ENCODE peak calls at places on chromosomes 2 and 18, in nine cellular contexts. T, W, G, U, L, Q, N, B and P are unnamed samples.

GRCh38 chr2:192298664-192299063 is 103.9 kb upstream of the TMEFF2 start:
- DNase-seq in T (no peak), W (no peak), G (no peak), U (no peak), L (no peak), Q (no peak), N (no peak), B (no peak), P (no peak)

GRCh38 chr2:190860985-190861721 is 19.5 kb upstream of the GLS start:
- DNase-seq in T (no peak), W (no peak), G (no peak), U (no peak), L (no peak), Q (no peak), N (no peak), B (no peak), P (no peak)

GRCh38 chr18:37533647-37534565 is 31.7 kb downstream of the CELF4 start:
- DNase-seq in T (no peak), W (no peak), G (no peak), U (no peak), L (no peak), Q (no peak), N (no peak), B (no peak), P (no peak)

GRCh38 chr2:132477436-132477835 is 60.8 kb downstream of the GPR39 start:
- DNase-seq in T (no peak), W (no peak), G (no peak), U (no peak), L (no peak), Q (no peak), N (no peak), B (no peak), P (no peak)

GRCh38 chr2:5507374-5507773 is 184.8 kb upstream of the SOX11 start:
- DNase-seq in T (no peak), W (no peak), G (no peak), U (no peak), L (no peak), Q (no peak), N (no peak), B (no peak), P (no peak)

GRCh38 chr2:225042800-225043167 is 516 bp upstream of the DOCK10 start:
- DNase-seq in T (no peak), W (no peak), G (no peak), U (no peak), L (no peak), Q (no peak), N (no peak), B (peak), P (no peak)

GRCh38 chr18:11019295-11019694 is 130.1 kb downstream of the PIEZO2 start:
- DNase-seq in T (peak), W (no peak), G (no peak), U (no peak), L (no peak), Q (no peak), N (no peak), B (no peak), P (no peak)

GRCh38 chr18:59547691-59548182 is 149.5 kb downstream of the CCBE1 start:
- DNase-seq in T (no peak), W (no peak), G (no peak), U (peak), L (no peak), Q (no peak), N (no peak), B (no peak), P (no peak)

GRCh38 chr2:42124051-42124813 is 44.9 kb upstream of the EML4 start:
- DNase-seq in T (no peak), W (no peak), G (no peak), U (no peak), L (peak), Q (no peak), N (no peak), B (no peak), P (no peak)

GRCh38 chr18:57466745-57467144 is 31.6 kb downstream of the ONECUT2 start:
- DNase-seq in T (peak), W (no peak), G (no peak), U (no peak), L (no peak), Q (no peak), N (no peak), B (no peak), P (no peak)

GRCh38 chr2:113370478-113371091 is 66.9 kb upstream of the ZNG1B start:
- DNase-seq in T (no peak), W (peak), G (peak), U (peak), L (peak), Q (peak), N (peak), B (peak), P (peak)

GRCh38 chr2:182132605-182133004 is 147.0 kb downstream of the PPP1R1C start:
- DNase-seq in T (no peak), W (no peak), G (no peak), U (no peak), L (no peak), Q (no peak), N (no peak), B (no peak), P (no peak)

GRCh38 chr2:118774458-118775133 is 72.9 kb downstream of the EN1 start:
- DNase-seq in T (no peak), W (peak), G (peak), U (peak), L (no peak), Q (peak), N (no peak), B (peak), P (no peak)

GRCh38 chr2:240591226-240591625 is 4.7 kb downstream of the CAPN10 start:
- DNase-seq in T (no peak), W (no peak), G (no peak), U (no peak), L (no peak), Q (no peak), N (no peak), B (no peak), P (peak)

GRCh38 chr2:60958800-60959199 is 58.7 kb upstream of the PEX13 start:
- DNase-seq in T (no peak), W (no peak), G (no peak), U (no peak), L (no peak), Q (no peak), N (no peak), B (no peak), P (no peak)

GRCh38 chr2:235702186-235702585 is 208.3 kb downstream of the AGAP1 start:
- DNase-seq in T (no peak), W (no peak), G (no peak), U (no peak), L (no peak), Q (no peak), N (no peak), B (no peak), P (no peak)

GRCh38 chr2:112869258-112869842 is 32.8 kb upstream of the IL1B start:
- DNase-seq in T (no peak), W (peak), G (no peak), U (peak), L (no peak), Q (peak), N (no peak), B (no peak), P (no peak)

GRCh38 chr18:35526476-35527120 is 28.8 kb upstream of the INO80C start:
- DNase-seq in T (peak), W (peak), G (no peak), U (peak), L (no peak), Q (no peak), N (no peak), B (no peak), P (no peak)

GRCh38 chr18:8525692-8526091 is 83.5 kb upstream of the RAB12 start:
- DNase-seq in T (no peak), W (no peak), G (peak), U (peak), L (no peak), Q (no peak), N (peak), B (peak), P (peak)

GRCh38 chr2:24359701-24360049 is 661 bp downstream of the ITSN2 start:
- DNase-seq in T (no peak), W (peak), G (no peak), U (peak), L (no peak), Q (peak), N (no peak), B (no peak), P (peak)

GRCh38 chr2:60432202-60432601 is 121.3 kb downstream of the BCL11A start:
- DNase-seq in T (no peak), W (no peak), G (no peak), U (no peak), L (no peak), Q (no peak), N (no peak), B (no peak), P (no peak)

GRCh38 chr2:11180653-11181052 is 25.4 kb downstream of the SLC66A3 start:
- DNase-seq in T (no peak), W (no peak), G (no peak), U (no peak), L (no peak), Q (no peak), N (no peak), B (no peak), P (no peak)

GRCh38 chr2:219215871-219216536 is 2.8 kb downstream of the ABCB6 start:
- DNase-seq in T (no peak), W (no peak), G (no peak), U (no peak), L (no peak), Q (no peak), N (no peak), B (no peak), P (no peak)

GRCh38 chr2:230872151-230872967 is 7.6 kb downstream of the ITM2C start:
- DNase-seq in T (no peak), W (no peak), G (no peak), U (no peak), L (no peak), Q (peak), N (no peak), B (peak), P (no peak)

GRCh38 chr2:160269803-160270570 is 69.9 kb upstream of the ITGB6 start:
- DNase-seq in T (peak), W (peak), G (peak), U (peak), L (peak), Q (peak), N (peak), B (peak), P (peak)

GRCh38 chr18:55859116-55859515 is 271.1 kb upstream of the TCF4 start:
- DNase-seq in T (no peak), W (no peak), G (no peak), U (no peak), L (no peak), Q (no peak), N (no peak), B (no peak), P (no peak)

GRCh38 chr18:76404345-76404831 is 90.7 kb downstream of the ZNF516 start:
- DNase-seq in T (no peak), W (no peak), G (no peak), U (no peak), L (no peak), Q (no peak), N (no peak), B (no peak), P (no peak)

GRCh38 chr2:227853765-227854271 is 17.6 kb upstream of the DAW1 start:
- DNase-seq in T (no peak), W (no peak), G (no peak), U (no peak), L (no peak), Q (no peak), N (no peak), B (no peak), P (no peak)

GRCh38 chr18:75923169-75923568 is 495.7 kb upstream of the SMIM21 start:
- DNase-seq in T (peak), W (peak), G (no peak), U (no peak), L (no peak), Q (no peak), N (no peak), B (no peak), P (peak)

GRCh38 chr18:60040966-60041365 is 141.2 kb downstream of the PMAIP1 start:
- DNase-seq in T (no peak), W (no peak), G (no peak), U (no peak), L (no peak), Q (no peak), N (no peak), B (no peak), P (no peak)

GRCh38 chr2:225282858-225283693 is 116.4 kb upstream of the NYAP2 start:
- DNase-seq in T (no peak), W (no peak), G (peak), U (peak), L (no peak), Q (no peak), N (peak), B (no peak), P (no peak)

GRCh38 chr2:106144621-106145331 is 49.3 kb downstream of the UXS1 start:
- DNase-seq in T (no peak), W (no peak), G (no peak), U (no peak), L (no peak), Q (no peak), N (no peak), B (no peak), P (no peak)

GRCh38 chr2:74772071-74772470 is 61.9 kb upstream of the HK2 start:
- DNase-seq in T (no peak), W (no peak), G (no peak), U (no peak), L (no peak), Q (no peak), N (no peak), B (no peak), P (no peak)

GRCh38 chr2:16553222-16553621 is 112.4 kb downstream of the CYRIA start:
- DNase-seq in T (no peak), W (peak), G (peak), U (peak), L (no peak), Q (peak), N (peak), B (peak), P (no peak)

GRCh38 chr2:28390857-28391563 is 1.6 kb upstream of the FOSL2 start:
- DNase-seq in T (peak), W (peak), G (peak), U (peak), L (no peak), Q (peak), N (no peak), B (peak), P (peak)
- TF ChIP-seq EP300 in T (peak), W (peak), G (no peak), U (no peak), L (no peak), Q (peak), N (no peak), B (no peak), P (peak)

GRCh38 chr2:217940261-217941220 is 62.3 kb downstream of the TNS1 start:
- DNase-seq in T (no peak), W (no peak), G (no peak), U (no peak), L (no peak), Q (no peak), N (no peak), B (no peak), P (no peak)

GRCh38 chr2:217938038-217938437 is 64.8 kb downstream of the TNS1 start:
- DNase-seq in T (no peak), W (no peak), G (no peak), U (no peak), L (no peak), Q (no peak), N (no peak), B (no peak), P (no peak)

GRCh38 chr2:217939629-217940245 is 63.1 kb downstream of the TNS1 start:
- DNase-seq in T (no peak), W (no peak), G (no peak), U (no peak), L (no peak), Q (no peak), N (no peak), B (no peak), P (peak)

GRCh38 chr2:217937446-217937845 is 65.3 kb downstream of the TNS1 start:
- DNase-seq in T (no peak), W (no peak), G (peak), U (no peak), L (no peak), Q (peak), N (no peak), B (no peak), P (no peak)

DNA sequence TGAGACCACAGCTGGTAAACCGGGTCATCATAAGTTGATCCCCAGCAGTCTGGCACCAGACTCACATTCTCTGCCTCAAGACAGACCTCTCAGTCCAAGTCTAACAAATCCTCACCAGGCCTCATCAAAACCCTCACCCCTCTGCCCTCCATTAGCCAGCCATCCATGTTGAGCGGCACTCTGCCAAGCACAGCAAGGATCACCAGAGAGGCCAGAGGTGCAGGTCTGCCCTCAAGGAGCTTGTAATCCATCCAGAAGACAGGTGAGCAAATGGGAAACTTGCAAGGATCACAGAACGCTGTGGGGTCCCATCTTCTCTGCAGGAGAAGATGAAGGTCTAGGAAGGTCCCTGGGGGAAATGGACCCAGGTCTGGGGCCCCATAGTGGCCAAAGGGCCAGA is 63.6 kb downstream of the TNS1 start:
- DNase-seq in T (no peak), W (no peak), G (no peak), U (no peak), L (no peak), Q (no peak), N (no peak), B (no peak), P (no peak)
- H3K4me3 ChIP-seq in T (peak), W (no peak), G (no peak), U (no peak), L (no peak), Q (peak), N (no peak), B (no peak), P (peak)

GRCh38 chr18:41751652-41752051 is 203.4 kb upstream of the PIK3C3 start:
- DNase-seq in T (no peak), W (no peak), G (no peak), U (no peak), L (no peak), Q (no peak), N (no peak), B (no peak), P (no peak)

GRCh38 chr18:41756141-41756540 is 198.9 kb upstream of the PIK3C3 start:
- DNase-seq in T (no peak), W (no peak), G (no peak), U (no peak), L (no peak), Q (no peak), N (no peak), B (no peak), P (no peak)

GRCh38 chr18:41752826-41753225 is 202.2 kb upstream of the PIK3C3 start:
- DNase-seq in T (no peak), W (no peak), G (no peak), U (no peak), L (no peak), Q (no peak), N (no peak), B (no peak), P (no peak)

GRCh38 chr18:41754332-41754731 is 200.7 kb upstream of the PIK3C3 start:
- DNase-seq in T (no peak), W (no peak), G (no peak), U (no peak), L (no peak), Q (no peak), N (no peak), B (no peak), P (no peak)

DNA sequence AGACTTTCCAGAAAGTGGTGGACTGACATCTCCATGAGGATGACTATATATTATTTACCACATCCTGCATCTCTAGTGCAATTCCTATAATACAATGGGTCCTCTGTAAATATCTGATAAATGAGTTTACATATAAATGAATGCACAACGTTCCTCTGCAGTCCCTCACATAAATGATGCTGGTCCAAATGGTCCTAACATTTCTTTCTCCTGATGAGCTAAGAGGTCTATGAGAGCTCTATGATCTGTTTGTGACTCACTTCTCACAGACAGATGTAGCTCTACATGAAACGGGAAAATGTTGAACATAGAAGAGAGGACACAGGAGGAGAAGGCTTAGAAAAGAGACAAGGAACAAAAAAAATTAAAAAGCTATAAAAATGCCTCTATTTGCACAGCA is 201.2 kb upstream of the PIK3C3 start:
- DNase-seq in T (no peak), W (no peak), G (no peak), U (no peak), L (no peak), Q (no peak), N (no peak), B (no peak), P (no peak)
- TF ChIP-seq POLR2AphosphoS5 in T (no peak), W (no peak), G (no peak), U (no peak), L (no peak), Q (no peak), N (no peak), B (no peak), P (no peak)

DNA sequence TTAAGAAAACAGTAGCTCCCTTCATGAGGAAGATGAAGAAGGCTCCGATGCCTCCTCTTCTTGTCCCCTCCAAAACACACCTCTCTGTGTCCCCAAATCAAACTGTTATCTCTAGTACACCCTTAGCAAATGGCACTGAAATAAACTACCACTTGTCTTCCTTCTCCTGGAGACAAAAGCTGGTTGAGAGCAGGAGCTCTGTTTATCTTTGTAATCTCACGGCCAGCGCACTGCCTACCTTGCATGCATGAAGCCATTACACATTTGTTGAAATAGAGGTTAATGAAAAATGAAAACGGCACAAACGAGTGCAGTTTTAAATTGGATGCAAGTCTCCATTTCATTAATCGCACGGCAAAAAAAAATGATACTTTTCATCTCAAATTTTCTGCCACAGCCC is 113.7 kb downstream of the EPB41L3 start:
- DNase-seq in T (no peak), W (no peak), G (no peak), U (no peak), L (no peak), Q (no peak), N (no peak), B (no peak), P (no peak)
- TF ChIP-seq EP300 in T (no peak), W (no peak), G (no peak), U (no peak), L (no peak), Q (no peak), N (no peak), B (no peak), P (no peak)

GRCh38 chr2:153101187-153101586 is 377.4 kb downstream of the RPRM start:
- DNase-seq in T (no peak), W (no peak), G (no peak), U (no peak), L (no peak), Q (no peak), N (peak), B (no peak), P (no peak)

GRCh38 chr2:153100139-153100538 is 378.4 kb downstream of the RPRM start:
- DNase-seq in T (no peak), W (no peak), G (no peak), U (no peak), L (no peak), Q (no peak), N (no peak), B (no peak), P (no peak)

GRCh38 chr2:153098073-153098472 is 379.7 kb downstream of the ARL6IP6 start:
- DNase-seq in T (no peak), W (no peak), G (no peak), U (no peak), L (no peak), Q (no peak), N (no peak), B (no peak), P (no peak)

GRCh38 chr2:153096272-153096671 is 377.9 kb downstream of the ARL6IP6 start:
- DNase-seq in T (no peak), W (no peak), G (no peak), U (no peak), L (no peak), Q (no peak), N (no peak), B (no peak), P (no peak)
- H3K4me3 ChIP-seq in T (no peak), W (no peak), G (no peak), U (no peak), L (no peak), Q (no peak), N (no peak), B (no peak), P (no peak)